ENCODE peak calls at places on chromosomes 1 and 21, in eight cellular contexts. C is T1000; J is stimulated activated CD4-positive, alpha-beta T cell treated with anti-CD3 and anti-CD28 coated beads, Interleukin-4, amount 100 ng/mL, for 24 hours; F is activated T-helper 1 cell treated with anti-CD3 and anti-CD28 coated beads, Interleukin-12 subunit alpha, Interleukin-12 subunit beta, Interleukin-2, Interleukin-4 antibody, amounts not matched to agents 30 ng/mL and 10 ng/mL and 1 ng/mL, durations not matched to agents 14 hours and 24 hours and 36 hours; E is posterior cingulate gyrus; W is mesendoderm; U is CD8-positive, alpha-beta T cell; N is GM23248. Q is an unnamed sample.

GRCh38 chr1:12491691-12492090 is 126.3 kb downstream of the DHRS3 start:
- DNase-seq in U (no peak), F (no peak), N (no peak), W (no peak), E (no peak), C (no peak), J (no peak), Q (no peak)

GRCh38 chr1:165871311-165872067 is 44.1 kb downstream of the UCK2 start:
- DNase-seq in U (peak; percentile 36), N (peak; percentile 30), C (no peak), F (peak; percentile 49), E (peak; percentile 60), J (peak; percentile 37), W (peak; percentile 80), Q (peak; percentile 78)

GRCh38 chr1:165603810-165604209 is 27.2 kb upstream of the MGST3 start:
- DNase-seq in F (no peak), U (no peak), W (no peak), N (no peak), E (no peak), C (no peak), J (no peak), Q (no peak)

GRCh38 chr1:33382651-33383415 is 48.1 kb downstream of the PHC2 start:
- DNase-seq in F (no peak), E (peak; percentile 75), J (no peak), W (no peak), C (no peak), N (peak; percentile 20), U (no peak), Q (no peak)

GRCh38 chr1:186082235-186082937 is 292.7 kb downstream of the TPR start:
- DNase-seq in W (peak; percentile 2), N (peak; percentile 53), C (peak; percentile 55), U (peak; percentile 0), E (peak; percentile 12), F (no peak), J (peak; percentile 5), Q (no peak)

GRCh38 chr1:153921803-153922075 is 1.0 kb downstream of the GATAD2B start:
- DNase-seq in W (no peak), U (no peak), N (no peak), E (no peak), C (no peak), J (no peak), F (peak; percentile 6), Q (peak; percentile 20)

GRCh38 chr1:103492003-103492665 is 33.4 kb upstream of the RNPC3 start:
- DNase-seq in F (no peak), N (no peak), E (no peak), W (no peak), C (no peak), U (no peak), J (no peak), Q (no peak)

GRCh38 chr1:21672478-21673276 is 3.5 kb upstream of the RAP1GAP start:
- DNase-seq in N (peak; percentile 89), C (peak; percentile 29), U (no peak), J (no peak), F (no peak), W (no peak), E (no peak), Q (no peak)

GRCh38 chr1:44407430-44408180 is 2.5 kb downstream of the RNF220 start:
- DNase-seq in C (no peak), N (no peak), E (peak; percentile 51), J (no peak), F (no peak), W (peak; percentile 40), U (no peak), Q (no peak)

GRCh38 chr1:201461193-201461657 is 7.8 kb downstream of the PHLDA3 start:
- DNase-seq in N (peak; percentile 98), J (no peak), U (no peak), W (peak; percentile 74), E (no peak), C (peak; percentile 79), F (no peak), Q (no peak)

GRCh38 chr1:203143671-203144070 is 16.1 kb downstream of the ADORA1 start:
- DNase-seq in C (no peak), N (no peak), J (no peak), W (no peak), F (no peak), E (no peak), U (no peak), Q (no peak)

GRCh38 chr1:158020877-158021630 is 27.6 kb downstream of the KIRREL1 start:
- DNase-seq in U (no peak), F (no peak), E (no peak), W (no peak), C (no peak), N (peak; percentile 60), J (no peak), Q (no peak)

GRCh38 chr1:11817192-11817591 is 11.2 kb downstream of the CLCN6 start:
- DNase-seq in F (no peak), U (no peak), J (no peak), N (no peak), C (no peak), E (no peak), W (no peak), Q (no peak)

GRCh38 chr21:42988234-42988965 is 14.0 kb downstream of the PKNOX1 start:
- DNase-seq in J (no peak), E (no peak), C (no peak), F (no peak), N (peak; percentile 73), W (no peak), U (no peak), Q (no peak)

GRCh38 chr1:25617626-25618432 is 1.2 kb downstream of the MAN1C1 start:
- DNase-seq in F (no peak), J (no peak), E (peak; percentile 32), C (no peak), N (peak; percentile 24), W (peak; percentile 42), U (no peak), Q (no peak)

GRCh38 chr1:233787599-233787998 is 116.9 kb upstream of the SLC35F3 start:
- DNase-seq in E (no peak), C (no peak), N (no peak), U (no peak), J (no peak), F (no peak), W (no peak), Q (no peak)

GRCh38 chr21:23725576-23725975 is 1881.7 kb downstream of the MRPL39 start:
- DNase-seq in J (no peak), C (no peak), N (no peak), W (peak; percentile 59), F (no peak), U (no peak), E (no peak), Q (no peak)

Q was measured in activated CD4-positive, alpha-beta memory T cell treated with anti-CD3 and anti-CD28 coated beads, Interleukin-2, amount 10 ng/mL, durations not matched to agents 7 days and 5 days.